ENCODE peak calls at places on chromosomes 2 and 18, in four cellular contexts. One of them, this sample, is unnamed.

GRCh38 chr2:179711375-179711774 is 150.0 kb downstream of the ZNF385B start:
- DNase-seq in mesendoderm: peak; percentile 83
- DNase-seq in IMR-90: no peak
- DNase-seq in neuronal stem cell: no peak
- DNase-seq in this sample: no peak

GRCh38 chr2:63053235-63053888 is 2.7 kb downstream of the OTX1 start:
- DNase-seq in neuronal stem cell: no peak
- DNase-seq in IMR-90: no peak
- DNase-seq in mesendoderm: peak; percentile 20
- DNase-seq in this sample: peak; percentile 14

GRCh38 chr18:55447672-55448018 is 140.3 kb downstream of the TCF4 start:
- DNase-seq in IMR-90: no peak
- DNase-seq in mesendoderm: no peak
- DNase-seq in neuronal stem cell: no peak
- DNase-seq in this sample: no peak

GRCh38 chr2:198006733-198007132 is 202.3 kb downstream of the PLCL1 start:
- DNase-seq in mesendoderm: no peak
- DNase-seq in IMR-90: no peak
- DNase-seq in neuronal stem cell: no peak
- DNase-seq in this sample: no peak

GRCh38 chr2:108409768-108410167 is 32.0 kb downstream of the SULT1C4 start:
- DNase-seq in IMR-90: peak; percentile 86
- DNase-seq in neuronal stem cell: no peak
- DNase-seq in mesendoderm: no peak
- DNase-seq in this sample: peak; percentile 81

GRCh38 chr18:73366713-73367112 is 498.9 kb upstream of the NETO1 start:
- DNase-seq in IMR-90: peak; percentile 81
- DNase-seq in mesendoderm: peak; percentile 3
- DNase-seq in neuronal stem cell: no peak
- DNase-seq in this sample: no peak

GRCh38 chr18:7750095-7750663 is 183.1 kb downstream of the PTPRM start:
- DNase-seq in IMR-90: no peak
- DNase-seq in neuronal stem cell: no peak
- DNase-seq in mesendoderm: no peak
- DNase-seq in this sample: no peak

GRCh38 chr2:59184281-59185020 is 943.3 kb upstream of the FANCL start:
- DNase-seq in mesendoderm: no peak
- DNase-seq in IMR-90: no peak
- DNase-seq in neuronal stem cell: no peak
- DNase-seq in this sample: peak; percentile 21

GRCh38 chr2:191302459-191303155 is 57.4 kb downstream of the MYO1B start:
- DNase-seq in IMR-90: peak; percentile 23
- DNase-seq in mesendoderm: peak; percentile 77
- DNase-seq in neuronal stem cell: no peak
- DNase-seq in this sample: peak; percentile 23

GRCh38 chr18:33062834-33063364 is 290.1 kb upstream of the KLHL14 start:
- DNase-seq in neuronal stem cell: no peak
- DNase-seq in IMR-90: no peak
- DNase-seq in mesendoderm: no peak
- DNase-seq in this sample: no peak

GRCh38 chr2:47512581-47513083 is 109.7 kb downstream of the MSH2 start:
- DNase-seq in neuronal stem cell: no peak
- DNase-seq in IMR-90: peak; percentile 64
- DNase-seq in mesendoderm: peak; percentile 79
- DNase-seq in this sample: no peak

GRCh38 chr2:21326152-21326551 is 202.4 kb downstream of the TDRD15 start:
- DNase-seq in neuronal stem cell: no peak
- DNase-seq in IMR-90: peak; percentile 2
- DNase-seq in mesendoderm: peak; percentile 24
- DNase-seq in this sample: peak; percentile 13

GRCh38 chr2:17300141-17300540 is 218.1 kb downstream of the RAD51AP2 start:
- DNase-seq in mesendoderm: no peak
- DNase-seq in neuronal stem cell: no peak
- DNase-seq in IMR-90: peak; percentile 80
- DNase-seq in this sample: peak; percentile 88

GRCh38 chr2:36329746-36330145 is 25.8 kb upstream of the CRIM1 start:
- DNase-seq in neuronal stem cell: no peak
- DNase-seq in IMR-90: peak; percentile 80
- DNase-seq in mesendoderm: peak; percentile 67
- DNase-seq in this sample: peak; percentile 84

GRCh38 chr2:239194731-239195317 is 206.0 kb downstream of the HDAC4 start:
- DNase-seq in mesendoderm: no peak
- DNase-seq in neuronal stem cell: no peak
- DNase-seq in IMR-90: no peak
- DNase-seq in this sample: no peak

GRCh38 chr2:171541202-171541884 is 19.1 kb downstream of the CYBRD1 start:
- DNase-seq in mesendoderm: peak; percentile 77
- DNase-seq in IMR-90: no peak
- DNase-seq in neuronal stem cell: no peak
- DNase-seq in this sample: no peak

GRCh38 chr2:65299246-65299645 is 71.6 kb downstream of the ACTR2 start:
- DNase-seq in neuronal stem cell: no peak
- DNase-seq in mesendoderm: no peak
- DNase-seq in IMR-90: peak; percentile 74
- DNase-seq in this sample: peak; percentile 57

GRCh38 chr2:47221956-47222355 is 66.8 kb upstream of the STPG4 start:
- DNase-seq in IMR-90: peak; percentile 47
- DNase-seq in mesendoderm: no peak
- DNase-seq in neuronal stem cell: no peak
- DNase-seq in this sample: no peak

GRCh38 chr2:73258913-73259215 is 24.8 kb downstream of the CCT7 start:
- DNase-seq in neuronal stem cell: no peak
- DNase-seq in mesendoderm: no peak
- DNase-seq in IMR-90: no peak
- DNase-seq in this sample: no peak

GRCh38 chr2:121809607-121810006 is 54.2 kb downstream of the TSN start:
- DNase-seq in neuronal stem cell: no peak
- DNase-seq in IMR-90: no peak
- DNase-seq in mesendoderm: no peak
- DNase-seq in this sample: no peak

GRCh38 chr2:218398437-218399390 is 954 bp upstream of the CTDSP1 start:
- DNase-seq in neuronal stem cell: peak; percentile 31
- DNase-seq in mesendoderm: peak; percentile 73
- DNase-seq in IMR-90: peak; percentile 45
- DNase-seq in this sample: peak; percentile 84

GRCh38 chr2:218396688-218397501 is 2.8 kb upstream of the CTDSP1 start:
- DNase-seq in neuronal stem cell: peak; percentile 38
- DNase-seq in IMR-90: peak; percentile 67
- DNase-seq in mesendoderm: peak; percentile 69
- DNase-seq in this sample: peak; percentile 79

GRCh38 chr2:218395826-218396687 is 3.6 kb upstream of the CTDSP1 start:
- DNase-seq in mesendoderm: peak; percentile 97
- DNase-seq in neuronal stem cell: peak; percentile 95
- DNase-seq in IMR-90: peak; percentile 97
- DNase-seq in this sample: peak; percentile 98

GRCh38 chr2:218399391-218400166 is at the start of gene CTDSP1:
- DNase-seq in IMR-90: peak; percentile 96
- DNase-seq in neuronal stem cell: peak; percentile 91
- DNase-seq in mesendoderm: peak; percentile 98
- DNase-seq in this sample: peak; percentile 98

GRCh38 chr2:218397502-218398436 is 1.9 kb upstream of the CTDSP1 start:
- DNase-seq in mesendoderm: peak; percentile 97
- DNase-seq in neuronal stem cell: peak; percentile 23
- DNase-seq in IMR-90: peak; percentile 60
- DNase-seq in this sample: peak; percentile 91
- H2BK120ac ChIP-seq in mesendoderm: peak overlapping the region; percentile 17
- H2BK120ac ChIP-seq in neuronal stem cell: peak overlapping the region; percentile 72
- H2BK120ac ChIP-seq in IMR-90: peak overlapping the region; percentile 97
- H2BK120ac ChIP-seq in this sample: peak overlapping the region; percentile 99

DNA sequence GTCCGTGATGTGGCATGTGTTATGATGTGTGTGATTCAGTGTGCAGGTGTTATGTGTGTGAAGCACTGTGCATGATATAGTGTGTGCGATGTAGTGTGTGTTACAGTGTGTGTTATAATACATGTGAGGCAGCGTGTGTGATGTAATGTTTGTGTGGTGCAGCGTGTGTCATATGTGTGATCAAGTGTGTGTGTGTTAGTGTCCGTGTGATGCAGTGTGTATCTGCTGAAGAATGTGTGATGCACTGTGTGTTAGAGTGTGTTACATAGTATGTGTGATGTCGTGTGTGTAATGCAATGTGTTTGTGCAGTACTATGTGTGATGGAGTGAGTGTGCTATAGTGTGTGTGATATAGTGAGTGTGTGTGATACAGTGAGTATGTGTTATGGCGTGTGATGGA is 182.8 kb upstream of the SOX11 start:
- DNase-seq in neuronal stem cell: no peak
- DNase-seq in IMR-90: no peak
- DNase-seq in mesendoderm: no peak
- DNase-seq in this sample: no peak
- H2BK120ac ChIP-seq in neuronal stem cell: no peak overlapping the region
- H2BK120ac ChIP-seq in IMR-90: no peak overlapping the region
- H2BK120ac ChIP-seq in mesendoderm: no peak overlapping the region
- H2BK120ac ChIP-seq in this sample: no peak overlapping the region

GRCh38 chr18:67634631-67635338 is 118.3 kb upstream of the DSEL start:
- DNase-seq in mesendoderm: no peak
- DNase-seq in IMR-90: no peak
- DNase-seq in neuronal stem cell: no peak
- DNase-seq in this sample: no peak

GRCh38 chr18:67633939-67634338 is 117.4 kb upstream of the DSEL start:
- DNase-seq in neuronal stem cell: no peak
- DNase-seq in mesendoderm: no peak
- DNase-seq in IMR-90: no peak
- DNase-seq in this sample: no peak

GRCh38 chr18:67639872-67640271 is 123.4 kb upstream of the DSEL start:
- DNase-seq in mesendoderm: no peak
- DNase-seq in neuronal stem cell: no peak
- DNase-seq in IMR-90: no peak
- DNase-seq in this sample: no peak

GRCh38 chr18:67636597-67637385 is 120.3 kb upstream of the DSEL start:
- DNase-seq in mesendoderm: no peak
- DNase-seq in IMR-90: no peak
- DNase-seq in neuronal stem cell: no peak
- DNase-seq in this sample: no peak
- H2BK120ac ChIP-seq in mesendoderm: no peak overlapping the region
- H2BK120ac ChIP-seq in IMR-90: no peak overlapping the region
- H2BK120ac ChIP-seq in neuronal stem cell: no peak overlapping the region
- H2BK120ac ChIP-seq in this sample: no peak overlapping the region

GRCh38 chr18:3328522-3328921 is 66.6 kb downstream of the MYL12B start:
- DNase-seq in neuronal stem cell: no peak
- DNase-seq in IMR-90: no peak
- DNase-seq in mesendoderm: no peak
- DNase-seq in this sample: no peak
- H2BK120ac ChIP-seq in neuronal stem cell: no peak overlapping the region
- H2BK120ac ChIP-seq in IMR-90: no peak overlapping the region
- H2BK120ac ChIP-seq in mesendoderm: no peak overlapping the region
- H2BK120ac ChIP-seq in this sample: no peak overlapping the region

DNA sequence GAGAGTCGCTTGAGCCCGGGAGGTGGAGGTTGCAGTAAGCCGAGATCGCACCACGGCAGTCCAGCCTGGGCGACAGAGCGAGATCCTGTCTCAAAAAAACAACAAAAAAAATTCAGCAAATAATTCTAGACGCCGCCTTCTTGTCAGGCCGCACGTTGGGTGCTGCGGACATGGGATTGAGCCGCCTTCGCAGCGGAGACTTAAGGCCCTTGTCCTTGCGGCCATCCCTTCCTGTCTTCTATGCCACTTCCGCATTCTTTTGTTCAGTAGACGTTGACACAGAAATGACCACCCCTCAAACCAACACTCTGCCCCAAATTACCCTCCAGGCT is 15.8 kb downstream of the PTPN18 start:
- DNase-seq in IMR-90: peak; percentile 21
- DNase-seq in mesendoderm: no peak
- DNase-seq in neuronal stem cell: no peak
- DNase-seq in this sample: no peak
- H2BK120ac ChIP-seq in IMR-90: peak overlapping the region; percentile 86
- H2BK120ac ChIP-seq in mesendoderm: no peak overlapping the region
- H2BK120ac ChIP-seq in neuronal stem cell: peak overlapping the region; percentile 56
- H2BK120ac ChIP-seq in this sample: peak overlapping the region; percentile 88

DNA sequence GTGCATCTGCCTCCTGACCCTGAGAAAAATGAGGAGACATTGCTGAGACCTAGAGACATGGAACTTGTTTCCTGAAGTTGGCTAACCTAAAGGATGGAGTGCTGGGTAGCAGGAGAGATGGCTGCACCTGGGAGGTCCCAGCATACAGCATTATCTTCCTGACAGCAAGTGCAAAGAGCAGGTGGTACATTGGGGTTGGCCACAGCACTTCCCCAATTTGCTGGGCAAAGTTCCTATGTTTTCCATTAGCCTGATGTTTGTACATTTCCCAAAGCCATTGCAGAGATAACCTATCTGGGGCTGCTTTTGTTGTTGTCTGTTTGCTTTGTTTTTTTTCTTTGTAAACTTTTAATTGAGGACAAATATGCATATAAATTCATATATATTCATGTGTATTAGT is 296.7 kb downstream of the HRH4 start:
- DNase-seq in IMR-90: no peak
- DNase-seq in neuronal stem cell: no peak
- DNase-seq in mesendoderm: no peak
- DNase-seq in this sample: no peak
- H2BK120ac ChIP-seq in IMR-90: no peak overlapping the region
- H2BK120ac ChIP-seq in neuronal stem cell: no peak overlapping the region
- H2BK120ac ChIP-seq in mesendoderm: no peak overlapping the region
- H2BK120ac ChIP-seq in this sample: no peak overlapping the region

GRCh38 chr2:39124770-39125075 is 3.9 kb upstream of the SOS1 start:
- DNase-seq in mesendoderm: no peak
- DNase-seq in neuronal stem cell: no peak
- DNase-seq in IMR-90: no peak
- DNase-seq in this sample: no peak
- H2BK120ac ChIP-seq in mesendoderm: no peak overlapping the region
- H2BK120ac ChIP-seq in neuronal stem cell: no peak overlapping the region
- H2BK120ac ChIP-seq in IMR-90: peak overlapping the region; percentile 43
- H2BK120ac ChIP-seq in this sample: peak overlapping the region; percentile 51

GRCh38 chr2:135703300-135703699 is 38.4 kb upstream of the UBXN4 start:
- DNase-seq in IMR-90: no peak
- DNase-seq in neuronal stem cell: no peak
- DNase-seq in mesendoderm: no peak
- DNase-seq in this sample: no peak

GRCh38 chr2:135694711-135695110 is 46.9 kb upstream of the UBXN4 start:
- DNase-seq in neuronal stem cell: no peak
- DNase-seq in IMR-90: peak; percentile 7
- DNase-seq in mesendoderm: no peak
- DNase-seq in this sample: peak; percentile 39

GRCh38 chr2:135701442-135701841 is 40.2 kb upstream of the UBXN4 start:
- DNase-seq in neuronal stem cell: no peak
- DNase-seq in IMR-90: peak; percentile 79
- DNase-seq in mesendoderm: no peak
- DNase-seq in this sample: peak; percentile 14

GRCh38 chr2:135698838-135699237 is 42.8 kb upstream of the UBXN4 start:
- DNase-seq in IMR-90: no peak
- DNase-seq in neuronal stem cell: no peak
- DNase-seq in mesendoderm: no peak
- DNase-seq in this sample: no peak
- H2BK120ac ChIP-seq in IMR-90: no peak overlapping the region
- H2BK120ac ChIP-seq in neuronal stem cell: no peak overlapping the region
- H2BK120ac ChIP-seq in mesendoderm: no peak overlapping the region
- H2BK120ac ChIP-seq in this sample: no peak overlapping the region

GRCh38 chr2:241302083-241302482 is 13.4 kb downstream of the HDLBP start:
- DNase-seq in mesendoderm: no peak
- DNase-seq in IMR-90: no peak
- DNase-seq in neuronal stem cell: no peak
- DNase-seq in this sample: no peak
- H2BK120ac ChIP-seq in mesendoderm: no peak overlapping the region
- H2BK120ac ChIP-seq in IMR-90: no peak overlapping the region
- H2BK120ac ChIP-seq in neuronal stem cell: no peak overlapping the region
- H2BK120ac ChIP-seq in this sample: no peak overlapping the region